ENCODE peak calls at places on chromosomes 3 and 15, in five cellular contexts. G, L, N, F and Y are unnamed samples.

GRCh38 chr15:64205202-64205601 is 42.4 kb upstream of the PPIB start:
- DNase-seq in G (no peak), L (no peak), N (no peak), F (no peak), Y (no peak)

GRCh38 chr15:85276921-85277320 is 103.5 kb upstream of the AKAP13 start:
- DNase-seq in G (no peak), L (no peak), N (peak), F (no peak), Y (no peak)

GRCh38 chr3:76429536-76430177 is 610.2 kb upstream of the ROBO2 start:
- DNase-seq in G (no peak), L (no peak), N (no peak), F (no peak), Y (no peak)

GRCh38 chr15:77013786-77014136 is 18.8 kb downstream of the PSTPIP1 start:
- DNase-seq in G (no peak), L (peak), N (peak), F (no peak), Y (no peak)

GRCh38 chr15:64379216-64379960 is 1.9 kb downstream of the PCLAF start:
- DNase-seq in G (no peak), L (no peak), N (no peak), F (no peak), Y (no peak)

GRCh38 chr3:184786271-184787010 is 25.5 kb upstream of the VPS8 start:
- DNase-seq in G (peak), L (peak), N (no peak), F (peak), Y (peak)

GRCh38 chr3:72818915-72819314 is 29.3 kb downstream of the SHQ1 start:
- DNase-seq in G (no peak), L (peak), N (peak), F (peak), Y (peak)

GRCh38 chr3:41317718-41318117 is 118.4 kb downstream of the CTNNB1 start:
- DNase-seq in G (no peak), L (peak), N (peak), F (peak), Y (peak)

GRCh38 chr15:36449084-36449661 is 130.3 kb upstream of the CDIN1 start:
- DNase-seq in G (no peak), L (no peak), N (no peak), F (no peak), Y (no peak)

GRCh38 chr3:81864273-81864672 is 102.8 kb upstream of the GBE1 start:
- DNase-seq in G (no peak), L (no peak), N (no peak), F (peak), Y (no peak)

GRCh38 chr3:22117751-22118346 is 366.8 kb upstream of the ZNF385D start:
- DNase-seq in G (no peak), L (peak), N (peak), F (peak), Y (peak)

GRCh38 chr15:71362556-71362955 is 247.3 kb downstream of the THSD4 start:
- DNase-seq in G (no peak), L (no peak), N (no peak), F (no peak), Y (no peak)

GRCh38 chr15:25690673-25691543 is 172.2 kb downstream of the ATP10A start:
- DNase-seq in G (peak), L (no peak), N (peak), F (peak), Y (peak)

GRCh38 chr3:190265126-190265525 is 57.1 kb downstream of the CLDN1 start:
- DNase-seq in G (no peak), L (peak), N (peak), F (peak), Y (no peak)

GRCh38 chr3:61334783-61335182 is 83.5 kb upstream of the FHIT start:
- DNase-seq in G (no peak), L (no peak), N (no peak), F (no peak), Y (no peak)

GRCh38 chr3:143306419-143306818 is 186.8 kb downstream of the CHST2 start:
- DNase-seq in G (no peak), L (peak), N (peak), F (peak), Y (no peak)

GRCh38 chr3:151900460-151900859 is 27.0 kb downstream of the SUCNR1 start:
- DNase-seq in G (no peak), L (no peak), N (no peak), F (no peak), Y (no peak)

GRCh38 chr3:186839874-186840641 is 2.5 kb upstream of the ADIPOQ start:
- DNase-seq in G (no peak), L (no peak), N (no peak), F (peak), Y (peak)

GRCh38 chr15:42737529-42738328 is 801 bp upstream of the CDAN1 start:
- DNase-seq in G (no peak), L (peak), N (peak), F (peak), Y (no peak)
- TF ChIP-seq CTCF in G (no peak), L (peak), N (peak), F (peak), Y (peak)

GRCh38 chr3:125353128-125353527 is 22.0 kb downstream of the ZNF148 start:
- DNase-seq in G (no peak), L (no peak), N (no peak), F (no peak), Y (no peak)
- H3K4me3 ChIP-seq in G (no peak), L (no peak), N (no peak), F (no peak), Y (no peak)

GRCh38 chr15:23039917-23040281 is 530 bp upstream of the TUBGCP5 start:
- DNase-seq in G (no peak), L (no peak), N (no peak), F (no peak), Y (no peak)

GRCh38 chr15:23038741-23039150 is 623 bp downstream of the TUBGCP5 start:
- DNase-seq in G (no peak), L (peak), N (peak), F (peak), Y (no peak)

GRCh38 chr15:23033979-23034378 is 5.4 kb downstream of the TUBGCP5 start:
- DNase-seq in G (no peak), L (no peak), N (no peak), F (no peak), Y (no peak)

GRCh38 chr15:23035964-23036566 is 3.3 kb downstream of the TUBGCP5 start:
- DNase-seq in G (peak), L (peak), N (peak), F (peak), Y (no peak)

DNA sequence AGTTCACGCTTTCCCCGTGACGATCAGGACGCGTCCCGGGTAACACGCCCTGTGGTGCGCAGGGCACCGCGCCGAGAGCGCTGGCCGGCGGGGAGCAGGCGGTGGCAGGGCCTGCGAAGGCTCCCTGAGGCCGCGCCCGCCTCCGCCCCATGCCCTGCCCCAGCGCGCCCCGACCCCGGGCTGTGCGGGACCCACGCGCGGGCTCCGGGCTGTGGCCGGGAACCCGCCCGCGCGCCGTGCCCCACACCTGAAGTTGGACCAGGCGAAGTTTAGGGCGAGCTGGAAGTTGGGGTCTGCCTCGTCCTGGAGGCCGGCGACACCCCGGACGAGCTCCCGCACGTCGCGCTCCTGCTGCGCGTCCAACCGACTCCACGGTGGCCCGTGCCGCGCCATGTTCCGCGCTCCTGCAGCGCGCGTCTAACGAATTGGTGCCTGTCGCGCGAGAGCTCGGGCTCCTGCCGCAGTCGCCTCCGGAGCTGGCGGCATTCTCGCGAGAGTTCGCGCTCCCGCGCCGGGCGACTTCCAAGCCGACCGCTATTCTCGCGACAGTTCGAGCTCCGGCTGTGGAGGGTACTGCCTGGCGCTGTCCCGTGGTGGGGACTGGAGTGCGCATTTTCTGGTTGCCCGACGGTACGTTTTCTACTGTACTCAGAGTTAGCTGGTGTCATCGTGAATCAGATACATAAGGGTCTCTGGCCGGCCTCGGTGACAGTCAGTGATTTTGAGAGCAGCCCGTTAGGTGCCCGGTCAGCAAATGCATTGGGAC is at the start of gene TUBGCP5:
- DNase-seq in G (peak), L (peak), N (peak), F (peak), Y (peak)
- TF ChIP-seq CTCF in G (no peak), L (peak), N (peak), F (peak), Y (peak)

GRCh38 chr15:83288381-83288801 is 3.9 kb upstream of the BNC1 start:
- DNase-seq in G (no peak), L (peak), N (peak), F (no peak), Y (no peak)
- H3K4me3 ChIP-seq in G (no peak), L (no peak), N (no peak), F (no peak), Y (no peak)

DNA sequence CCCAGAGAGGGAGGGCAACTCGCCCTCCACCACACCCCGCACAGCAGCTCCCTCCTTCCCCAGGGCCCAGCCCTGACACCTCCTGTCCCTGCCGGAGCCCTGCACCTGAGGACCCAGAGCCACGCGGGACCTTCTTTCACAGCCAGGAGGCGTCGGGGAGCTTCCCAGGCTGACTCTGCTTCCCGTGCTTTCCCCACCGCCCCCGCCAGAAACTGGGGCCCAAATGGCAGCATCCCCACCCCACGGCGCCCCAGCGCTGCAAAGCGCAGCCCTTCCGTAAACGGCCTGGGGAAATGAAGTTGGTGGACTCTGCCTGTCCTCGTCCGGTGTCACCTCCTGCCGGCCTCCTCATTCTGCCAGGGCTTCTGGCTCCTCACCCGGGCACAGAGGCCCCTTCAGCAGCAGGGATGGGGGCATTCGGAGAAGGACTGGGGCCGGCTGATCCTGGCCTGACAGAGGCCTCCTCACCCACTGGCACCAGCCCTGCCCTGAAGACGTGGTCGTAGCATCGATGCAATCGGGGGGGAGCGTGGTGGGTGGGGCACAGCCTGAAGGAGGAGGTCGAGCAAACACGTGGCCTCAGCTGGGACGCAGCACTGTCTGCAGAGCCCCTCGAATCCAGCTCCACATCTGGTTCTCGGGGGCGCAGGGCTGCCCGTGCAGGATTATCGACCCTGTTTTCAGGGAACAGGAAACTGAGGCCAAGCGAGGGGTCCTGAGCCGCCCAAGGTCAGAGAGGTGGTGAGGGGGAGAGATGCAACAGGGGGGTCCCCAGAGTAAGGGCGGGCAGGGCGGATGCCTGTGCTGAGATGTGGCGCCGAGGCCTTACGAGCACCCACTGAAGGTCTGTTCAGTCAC is 235.4 kb downstream of the XXYLT1 start:
- DNase-seq in G (no peak), L (no peak), N (no peak), F (no peak), Y (no peak)
- TF ChIP-seq CTCF in G (no peak), L (no peak), N (peak), F (peak), Y (peak)

GRCh38 chr3:182214406-182214805 is 502.7 kb downstream of the SOX2 start:
- DNase-seq in G (no peak), L (no peak), N (no peak), F (no peak), Y (no peak)

GRCh38 chr3:182215881-182216280 is 504.2 kb downstream of the SOX2 start:
- DNase-seq in G (no peak), L (no peak), N (no peak), F (no peak), Y (no peak)

GRCh38 chr3:182216311-182216970 is 504.7 kb downstream of the SOX2 start:
- DNase-seq in G (no peak), L (no peak), N (no peak), F (no peak), Y (no peak)

DNA sequence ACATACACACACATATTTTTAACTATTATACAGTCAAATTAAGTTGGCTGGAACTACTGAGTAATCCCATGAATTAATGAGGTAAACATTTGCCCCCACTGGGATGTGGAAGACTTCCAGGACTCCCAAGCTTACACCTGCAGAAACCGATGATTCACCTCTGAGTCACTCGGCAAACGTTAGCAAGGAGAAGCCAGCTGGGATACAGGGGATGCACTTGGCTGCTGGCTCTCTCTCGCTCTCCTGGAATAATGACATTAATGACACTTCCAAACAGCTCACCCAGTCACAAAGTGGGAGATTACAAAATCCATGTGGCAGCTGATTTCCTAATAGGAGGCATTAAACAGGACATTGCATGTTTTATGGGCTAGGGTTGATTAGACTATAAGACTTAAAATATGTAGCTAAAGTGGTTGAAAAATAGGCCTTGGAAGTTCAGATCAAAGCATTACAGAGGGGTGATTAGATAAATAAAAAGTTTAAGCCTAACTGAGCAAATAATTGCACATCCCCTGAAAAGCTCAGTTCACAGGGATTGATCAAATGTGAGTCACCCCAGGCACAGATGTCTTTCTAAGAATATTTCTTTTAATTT is 500.9 kb downstream of the SOX2 start:
- DNase-seq in G (peak), L (peak), N (peak), F (peak), Y (no peak)
- H3K4me3 ChIP-seq in G (no peak), L (no peak), N (no peak), F (no peak), Y (no peak)

GRCh38 chr15:68154923-68155559 is 50.1 kb downstream of the CALML4 start:
- DNase-seq in G (no peak), L (peak), N (peak), F (peak), Y (peak)
- TF ChIP-seq CTCF in G (no peak), L (peak), N (peak), F (peak), Y (peak)

DNA sequence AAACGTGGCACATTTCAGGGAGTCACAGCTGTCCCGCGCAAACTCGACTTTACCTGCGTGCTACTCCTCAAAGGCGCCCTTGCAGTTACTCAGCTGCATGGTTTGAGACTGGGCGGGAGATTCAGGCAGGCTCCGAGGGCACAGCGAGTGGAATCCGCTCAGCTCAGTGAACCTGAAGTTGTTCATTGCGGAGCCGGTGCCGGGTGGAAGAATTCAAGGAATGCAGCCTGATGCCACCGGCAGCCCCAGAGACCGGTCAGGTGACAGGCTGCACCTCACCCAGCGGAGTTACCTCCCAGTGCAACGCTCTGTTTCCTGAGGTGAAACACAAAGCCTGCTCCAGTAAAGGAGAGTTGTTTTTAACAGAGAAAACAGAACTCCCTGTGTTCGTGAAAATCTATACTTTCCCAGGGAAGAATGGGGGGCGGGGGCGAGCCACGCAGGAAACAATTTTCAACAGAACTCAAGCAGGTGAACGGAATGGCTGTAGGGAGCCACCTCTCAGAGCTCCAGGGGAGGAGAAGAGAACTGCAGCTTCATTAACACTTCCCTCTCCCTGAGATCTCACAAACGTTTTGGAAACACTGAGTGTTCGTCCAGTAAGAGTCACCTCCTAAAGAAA is 3.8 kb downstream of the VEPH1 start:
- DNase-seq in G (peak), L (peak), N (peak), F (peak), Y (no peak)
- H3K4me3 ChIP-seq in G (no peak), L (peak), N (peak), F (peak), Y (no peak)

DNA sequence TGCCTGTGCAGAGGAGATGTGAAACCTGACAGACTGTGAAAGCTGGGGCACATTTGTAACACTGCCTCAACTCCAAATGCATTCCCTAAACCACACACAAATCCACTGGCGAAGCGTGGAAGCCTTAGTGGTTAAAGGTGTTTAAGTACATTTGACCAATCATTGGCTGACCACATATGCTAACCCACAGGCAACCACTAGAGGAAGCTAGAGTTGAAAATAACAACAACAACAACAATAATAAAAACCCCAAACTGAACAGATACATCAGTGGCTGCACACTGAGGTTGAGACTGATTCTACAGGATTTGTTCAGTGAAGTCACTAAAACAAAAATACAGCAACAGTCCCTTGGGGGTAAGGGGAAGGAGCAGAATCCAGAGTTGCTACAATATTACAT is 129.7 kb downstream of the TJP1 start:
- DNase-seq in G (no peak), L (no peak), N (no peak), F (no peak), Y (no peak)
- TF ChIP-seq CTCF in G (no peak), L (peak), N (peak), F (peak), Y (peak)

GRCh38 chr3:159850481-159850880 is 138.2 kb upstream of the IL12A start:
- DNase-seq in G (no peak), L (no peak), N (no peak), F (no peak), Y (no peak)

GRCh38 chr3:159853506-159853864 is 135.2 kb upstream of the IL12A start:
- DNase-seq in G (no peak), L (no peak), N (no peak), F (no peak), Y (no peak)

GRCh38 chr3:159852821-159853505 is 135.7 kb upstream of the IL12A start:
- DNase-seq in G (no peak), L (peak), N (peak), F (peak), Y (no peak)

GRCh38 chr3:159854500-159855124 is 134.0 kb upstream of the IL12A start:
- DNase-seq in G (no peak), L (peak), N (peak), F (peak), Y (peak)

GRCh38 chr3:159852256-159852655 is 136.4 kb upstream of the IL12A start:
- DNase-seq in G (no peak), L (no peak), N (no peak), F (no peak), Y (no peak)
- H3K4me3 ChIP-seq in G (no peak), L (no peak), N (no peak), F (no peak), Y (no peak)